ENCODE peak calls at places on chromosome 5, in six cellular contexts. B, N, J, T, K and D are unnamed samples.

GRCh38 chr5:101425345-101425744 is 522.3 kb upstream of the ST8SIA4 start:
- DNase-seq in B (no peak), J (no peak), K (no peak), T (no peak), N (no peak), D (no peak)

GRCh38 chr5:149387982-149388381 is 8.9 kb upstream of the IL17B start:
- DNase-seq in T (no peak), N (no peak), J (no peak), B (no peak), K (no peak), D (no peak)

GRCh38 chr5:151155777-151156731 is 1.5 kb downstream of the ANXA6 start:
- DNase-seq in T (peak), J (no peak), N (no peak), B (no peak), K (peak), D (no peak)

GRCh38 chr5:89065919-89066318 is 182.9 kb upstream of the MEF2C start:
- DNase-seq in K (no peak), T (no peak), N (no peak), B (no peak), J (no peak), D (no peak)

GRCh38 chr5:2780421-2781171 is 29.1 kb upstream of the IRX2 start:
- DNase-seq in K (no peak), N (peak), T (no peak), B (peak), J (no peak), D (no peak)

GRCh38 chr5:159199225-159199624 is 10.1 kb downstream of the RNF145 start:
- DNase-seq in B (no peak), N (no peak), T (no peak), J (no peak), K (no peak), D (no peak)

GRCh38 chr5:57871496-57871895 is 388.9 kb upstream of the ACTBL2 start:
- DNase-seq in K (no peak), J (no peak), T (no peak), N (no peak), B (no peak), D (no peak)

GRCh38 chr5:131392461-131393095 is 128.7 kb downstream of the CDC42SE2 start:
- DNase-seq in T (no peak), B (no peak), N (no peak), J (no peak), K (no peak), D (no peak)

GRCh38 chr5:34685485-34686197 is 29.5 kb downstream of the RAI14 start:
- DNase-seq in N (no peak), B (no peak), J (no peak), T (no peak), K (no peak), D (no peak)

GRCh38 chr5:34043099-34043876 is at the start of gene C1QTNF3:
- DNase-seq in N (no peak), K (no peak), J (no peak), B (no peak), T (no peak), D (no peak)

GRCh38 chr5:68315679-68316271 is 100.2 kb downstream of the PIK3R1 start:
- DNase-seq in B (no peak), K (no peak), N (no peak), T (no peak), J (peak), D (no peak)

GRCh38 chr5:77921369-77921768 is 145.2 kb upstream of the TBCA start:
- DNase-seq in B (no peak), K (no peak), N (no peak), J (no peak), T (no peak), D (no peak)

GRCh38 chr5:38316544-38317224 is 58.3 kb downstream of the EGFLAM start:
- DNase-seq in K (no peak), T (no peak), B (no peak), N (no peak), J (no peak), D (no peak)

GRCh38 chr5:133032852-133033742 is 6.7 kb upstream of the ZCCHC10 start:
- DNase-seq in B (no peak), K (no peak), N (no peak), T (no peak), J (peak), D (no peak)

GRCh38 chr5:113340537-113340936 is 94.3 kb downstream of the TSSK1B start:
- DNase-seq in T (no peak), B (no peak), K (peak), N (no peak), J (no peak), D (no peak)

DNA sequence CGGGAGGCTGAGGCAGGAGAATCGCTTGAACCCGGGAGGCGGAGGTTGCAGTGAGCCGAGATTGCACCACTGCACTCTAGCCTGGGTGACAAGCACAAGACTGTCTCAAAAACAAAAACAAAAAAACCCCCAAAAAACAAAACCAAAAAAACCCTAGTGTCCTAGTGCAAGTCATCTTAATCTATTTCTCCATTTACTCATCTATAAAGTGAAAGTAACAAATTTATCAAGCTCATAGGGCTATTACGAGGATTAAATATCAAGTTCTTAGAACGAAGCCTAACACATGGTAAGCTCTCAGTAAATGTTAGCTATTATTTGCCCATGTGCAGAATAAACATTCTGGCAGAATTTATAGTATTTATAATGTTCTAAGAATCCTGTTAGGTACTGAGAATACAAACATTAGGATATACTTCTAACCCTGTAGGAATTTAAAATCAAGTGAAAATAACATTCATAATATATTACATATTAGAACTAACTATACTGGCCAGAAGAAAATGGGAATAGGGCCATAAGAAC is 45.0 kb downstream of the GOLPH3 start:
- DNase-seq in N (no peak), T (no peak), J (no peak), K (no peak), B (no peak), D (no peak)
- H3K27ac ChIP-seq in N (no peak), T (peak), J (no peak), K (no peak), B (no peak), D (no peak)

GRCh38 chr5:124395899-124396298 is 350.5 kb downstream of the ZNF608 start:
- DNase-seq in N (no peak), J (no peak), T (no peak), B (no peak), K (no peak), D (no peak)
- H3K27ac ChIP-seq in N (no peak), J (no peak), T (no peak), B (no peak), K (no peak), D (no peak)

DNA sequence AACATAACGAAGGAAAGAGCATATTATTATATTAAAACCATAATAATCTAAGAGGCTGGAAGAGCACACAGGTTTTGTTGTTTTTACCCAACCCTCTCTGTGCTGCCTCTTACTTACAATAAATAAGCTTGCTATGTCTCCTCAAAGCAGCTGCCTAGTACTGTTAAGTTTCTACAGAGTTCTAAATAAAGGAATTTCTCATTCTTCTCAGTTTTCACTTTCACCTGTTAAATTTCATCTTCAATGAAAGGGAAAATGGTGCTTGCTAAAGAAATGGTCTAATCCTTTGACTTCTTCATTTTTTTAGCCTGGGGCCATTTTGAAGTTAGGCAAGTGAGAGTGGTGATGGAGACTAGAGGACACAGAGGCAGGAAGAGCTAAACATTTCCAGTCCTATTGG is 396.1 kb downstream of the MAN2A1 start:
- DNase-seq in B (no peak), N (no peak), J (no peak), K (no peak), T (no peak), D (no peak)
- H3K27ac ChIP-seq in B (no peak), N (no peak), J (no peak), K (no peak), T (no peak), D (no peak)

GRCh38 chr5:141875795-141876627 is 2.2 kb downstream of the PCDH1 start:
- DNase-seq in J (peak), N (no peak), T (peak), K (peak), B (no peak), D (peak)
- H3K27ac ChIP-seq in J (peak), N (peak), T (peak), K (peak), B (peak), D (peak)

DNA sequence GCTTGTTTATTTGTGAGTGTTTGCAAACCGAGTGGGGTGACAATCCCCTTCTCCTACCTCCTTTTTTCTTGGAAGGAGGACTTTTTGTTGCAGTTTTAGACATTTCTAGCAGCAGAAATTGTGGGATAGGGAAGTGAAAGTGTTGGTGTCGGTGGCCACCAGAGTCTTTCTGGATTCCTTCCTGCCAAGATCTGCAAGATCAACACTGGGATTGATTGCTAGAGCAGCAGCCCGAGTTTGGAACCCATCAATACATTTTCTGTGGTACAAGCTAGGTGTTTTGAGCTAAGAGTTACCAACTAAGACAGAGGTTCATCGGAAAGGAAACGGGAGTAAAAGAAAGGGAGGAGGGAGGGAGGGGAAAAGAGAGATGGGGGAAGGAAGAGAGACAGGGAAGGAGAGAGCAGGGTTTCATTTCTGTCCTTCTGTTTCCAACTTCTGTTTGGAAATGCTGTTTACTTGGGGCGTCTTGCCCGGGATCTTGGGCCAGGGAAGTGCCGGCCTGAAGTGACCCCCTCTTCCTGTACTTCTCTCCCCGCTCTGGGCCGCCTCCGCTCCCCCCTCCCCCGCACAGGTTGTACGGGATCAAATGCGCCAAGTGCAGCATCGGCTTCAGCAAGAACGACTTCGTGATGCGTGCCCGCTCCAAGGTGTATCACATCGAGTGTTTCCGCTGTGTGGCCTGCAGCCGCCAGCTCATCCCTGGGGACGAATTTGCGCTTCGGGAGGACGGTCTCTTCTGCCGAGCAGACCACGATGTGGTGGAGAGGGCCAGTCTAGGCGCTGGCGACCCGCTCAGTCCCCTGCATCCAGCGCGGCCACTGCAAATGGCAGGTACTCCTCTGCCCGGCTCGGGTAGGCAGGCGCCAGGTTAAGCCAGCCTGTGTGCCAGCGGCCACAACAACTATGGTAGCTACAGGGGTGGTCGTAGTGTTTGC is 3.9 kb downstream of the ISL1 start:
- DNase-seq in B (peak), K (no peak), T (no peak), N (no peak), J (no peak), D (no peak)
- H3K27ac ChIP-seq in B (peak), K (no peak), T (no peak), N (no peak), J (no peak), D (no peak)